ENCODE peak calls at places on chromosomes 5 and 9, in nine cellular contexts. One of them, this sample, is unnamed.

GRCh38 chr9:104858271-104858670 is 69.7 kb downstream of the ABCA1 start:
- DNase-seq in psoas muscle: no peak
- DNase-seq in IMR-90: peak; percentile 75
- DNase-seq in HCT116: no peak
- DNase-seq in heart right ventricle: no peak
- DNase-seq in PC-9: no peak
- DNase-seq in tibial artery: peak; percentile 33
- DNase-seq in uterus: no peak
- DNase-seq in neural progenitor cell: no peak
- DNase-seq in this sample: no peak

GRCh38 chr5:108379722-108380530 is 2.0 kb downstream of the FBXL17 start:
- DNase-seq in psoas muscle: no peak
- DNase-seq in IMR-90: peak; percentile 31
- DNase-seq in HCT116: no peak
- DNase-seq in heart right ventricle: no peak
- DNase-seq in PC-9: no peak
- DNase-seq in tibial artery: no peak
- DNase-seq in uterus: no peak
- DNase-seq in neural progenitor cell: no peak
- DNase-seq in this sample: no peak

GRCh38 chr5:132090107-132090506 is 16.5 kb downstream of the CSF2 start:
- DNase-seq in psoas muscle: no peak
- DNase-seq in IMR-90: peak; percentile 93
- DNase-seq in HCT116: peak; percentile 44
- DNase-seq in heart right ventricle: no peak
- DNase-seq in PC-9: peak; percentile 77
- DNase-seq in tibial artery: no peak
- DNase-seq in uterus: no peak
- DNase-seq in neural progenitor cell: no peak
- DNase-seq in this sample: no peak

GRCh38 chr5:26012078-26012477 is 1026.3 kb downstream of the CDH9 start:
- DNase-seq in psoas muscle: no peak
- DNase-seq in IMR-90: no peak
- DNase-seq in HCT116: no peak
- DNase-seq in heart right ventricle: no peak
- DNase-seq in PC-9: no peak
- DNase-seq in tibial artery: no peak
- DNase-seq in uterus: no peak
- DNase-seq in neural progenitor cell: no peak
- DNase-seq in this sample: no peak

GRCh38 chr5:32710859-32711692 is at the start of gene NPR3:
- DNase-seq in psoas muscle: peak; percentile 35
- DNase-seq in IMR-90: peak; percentile 66
- DNase-seq in HCT116: no peak
- DNase-seq in heart right ventricle: peak; percentile 37
- DNase-seq in PC-9: no peak
- DNase-seq in tibial artery: peak; percentile 35
- DNase-seq in uterus: no peak
- DNase-seq in neural progenitor cell: peak; percentile 59
- DNase-seq in this sample: no peak

GRCh38 chr5:135062216-135063055 is 28.4 kb upstream of the PITX1 start:
- DNase-seq in psoas muscle: no peak
- DNase-seq in IMR-90: no peak
- DNase-seq in HCT116: no peak
- DNase-seq in heart right ventricle: no peak
- DNase-seq in PC-9: no peak
- DNase-seq in tibial artery: no peak
- DNase-seq in uterus: no peak
- DNase-seq in neural progenitor cell: no peak
- DNase-seq in this sample: no peak

GRCh38 chr5:58019614-58020013 is 440.3 kb downstream of the PLK2 start:
- DNase-seq in psoas muscle: peak; percentile 35
- DNase-seq in IMR-90: no peak
- DNase-seq in HCT116: no peak
- DNase-seq in heart right ventricle: peak; percentile 57
- DNase-seq in PC-9: no peak
- DNase-seq in tibial artery: peak; percentile 51
- DNase-seq in uterus: peak; percentile 20
- DNase-seq in neural progenitor cell: no peak
- DNase-seq in this sample: no peak

GRCh38 chr5:77168187-77168883 is 42.1 kb upstream of the PDE8B start:
- DNase-seq in psoas muscle: peak; percentile 67
- DNase-seq in IMR-90: peak; percentile 57
- DNase-seq in HCT116: no peak
- DNase-seq in heart right ventricle: peak; percentile 77
- DNase-seq in PC-9: no peak
- DNase-seq in tibial artery: peak; percentile 57
- DNase-seq in uterus: peak; percentile 75
- DNase-seq in neural progenitor cell: no peak
- DNase-seq in this sample: peak; percentile 86

GRCh38 chr5:145984072-145984471 is 47.7 kb downstream of the SH3RF2 start:
- DNase-seq in psoas muscle: no peak
- DNase-seq in IMR-90: no peak
- DNase-seq in HCT116: no peak
- DNase-seq in heart right ventricle: no peak
- DNase-seq in PC-9: no peak
- DNase-seq in tibial artery: no peak
- DNase-seq in uterus: no peak
- DNase-seq in neural progenitor cell: no peak
- DNase-seq in this sample: no peak

GRCh38 chr9:125106285-125106893 is 36.9 kb downstream of the SCAI start:
- DNase-seq in psoas muscle: no peak
- DNase-seq in IMR-90: peak; percentile 79
- DNase-seq in HCT116: no peak
- DNase-seq in heart right ventricle: no peak
- DNase-seq in PC-9: no peak
- DNase-seq in tibial artery: no peak
- DNase-seq in uterus: no peak
- DNase-seq in neural progenitor cell: no peak
- DNase-seq in this sample: no peak

GRCh38 chr9:93148721-93149120 is 14.7 kb upstream of the NINJ1 start:
- DNase-seq in psoas muscle: no peak
- DNase-seq in IMR-90: no peak
- DNase-seq in HCT116: no peak
- DNase-seq in heart right ventricle: no peak
- DNase-seq in PC-9: no peak
- DNase-seq in tibial artery: no peak
- DNase-seq in uterus: no peak
- DNase-seq in neural progenitor cell: no peak
- DNase-seq in this sample: no peak

GRCh38 chr9:18422296-18423036 is 51.5 kb upstream of the ADAMTSL1 start:
- DNase-seq in psoas muscle: no peak
- DNase-seq in IMR-90: no peak
- DNase-seq in HCT116: no peak
- DNase-seq in heart right ventricle: no peak
- DNase-seq in PC-9: no peak
- DNase-seq in tibial artery: no peak
- DNase-seq in uterus: no peak
- DNase-seq in neural progenitor cell: no peak
- DNase-seq in this sample: no peak

DNA sequence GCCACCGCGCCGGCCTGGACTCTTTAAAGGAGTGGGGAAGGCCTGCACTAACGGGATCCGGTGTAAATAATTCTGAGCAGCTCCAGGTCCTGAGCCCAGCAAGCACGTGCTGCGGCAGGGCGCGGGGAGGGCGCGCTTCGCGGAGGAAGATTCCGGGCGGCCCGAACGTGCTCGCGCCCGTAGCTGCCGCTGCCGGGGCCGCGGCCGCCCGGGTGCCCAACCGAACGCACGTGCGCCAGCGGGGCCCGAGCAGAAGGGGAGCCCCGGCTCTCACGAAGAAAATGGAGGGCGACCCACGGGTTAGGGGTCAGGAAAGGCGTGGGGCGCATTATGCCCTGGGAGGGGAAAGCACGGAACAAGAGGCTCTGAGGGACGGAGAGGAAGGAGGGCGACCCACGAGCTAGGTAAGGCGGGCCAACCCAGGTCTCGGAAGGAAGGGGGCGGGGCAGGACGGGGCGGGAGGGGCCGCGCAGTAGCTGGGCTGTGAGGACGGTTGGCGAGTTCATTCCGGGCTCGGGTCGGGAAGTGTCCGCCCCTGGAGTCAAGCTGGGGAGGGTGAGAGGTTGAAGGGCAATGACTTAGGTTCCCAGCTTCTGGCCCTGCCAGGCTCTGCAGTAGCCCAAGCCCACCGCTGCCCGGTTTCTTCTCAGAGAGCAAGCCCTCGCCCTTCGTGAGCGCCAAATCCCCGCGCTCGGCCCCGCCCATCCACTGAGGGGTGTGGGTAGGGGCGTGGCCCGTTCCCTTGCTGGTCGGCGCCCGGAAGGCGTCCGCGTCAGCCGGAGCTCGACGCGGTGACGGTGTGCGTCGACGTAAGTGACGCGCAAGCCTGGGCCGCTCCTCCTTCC is at the start of gene ZNF131:
- DNase-seq in psoas muscle: peak; percentile 97
- DNase-seq in IMR-90: peak; percentile 98
- DNase-seq in HCT116: peak; percentile 93
- DNase-seq in heart right ventricle: peak; percentile 97
- DNase-seq in PC-9: peak; percentile 95
- DNase-seq in tibial artery: peak; percentile 95
- DNase-seq in uterus: peak; percentile 97
- DNase-seq in neural progenitor cell: peak; percentile 98
- DNase-seq in this sample: peak; percentile 95
- TF ChIP-seq CTCF in psoas muscle: no peak
- TF ChIP-seq CTCF in IMR-90: no peak
- TF ChIP-seq CTCF in HCT116: no peak
- TF ChIP-seq CTCF in heart right ventricle: no peak
- TF ChIP-seq CTCF in PC-9: no peak
- TF ChIP-seq CTCF in tibial artery: no peak
- TF ChIP-seq CTCF in uterus: peak; percentile 13
- TF ChIP-seq CTCF in neural progenitor cell: no peak
- TF ChIP-seq CTCF in this sample: no peak

GRCh38 chr5:176132471-176133288 is 105.5 kb upstream of the SIMC1 start:
- DNase-seq in psoas muscle: no peak
- DNase-seq in IMR-90: no peak
- DNase-seq in HCT116: no peak
- DNase-seq in heart right ventricle: no peak
- DNase-seq in PC-9: no peak
- DNase-seq in tibial artery: no peak
- DNase-seq in uterus: no peak
- DNase-seq in neural progenitor cell: no peak
- DNase-seq in this sample: no peak
- H3K27me3 ChIP-seq in psoas muscle: peaks cover 14% of the 10 kb centered on the region
- H3K27me3 ChIP-seq in IMR-90: peaks cover 27% of the 10 kb centered on the region
- H3K27me3 ChIP-seq in HCT116: no peaks in the 10 kb centered on the region
- H3K27me3 ChIP-seq in heart right ventricle: no peaks in the 10 kb centered on the region
- H3K27me3 ChIP-seq in PC-9: peaks cover 78% of the 10 kb centered on the region
- H3K27me3 ChIP-seq in tibial artery: no peaks in the 10 kb centered on the region
- H3K27me3 ChIP-seq in uterus: no peaks in the 10 kb centered on the region
- H3K27me3 ChIP-seq in neural progenitor cell: peaks cover 42% of the 10 kb centered on the region
- H3K27me3 ChIP-seq in this sample: peaks cover 13% of the 10 kb centered on the region

DNA sequence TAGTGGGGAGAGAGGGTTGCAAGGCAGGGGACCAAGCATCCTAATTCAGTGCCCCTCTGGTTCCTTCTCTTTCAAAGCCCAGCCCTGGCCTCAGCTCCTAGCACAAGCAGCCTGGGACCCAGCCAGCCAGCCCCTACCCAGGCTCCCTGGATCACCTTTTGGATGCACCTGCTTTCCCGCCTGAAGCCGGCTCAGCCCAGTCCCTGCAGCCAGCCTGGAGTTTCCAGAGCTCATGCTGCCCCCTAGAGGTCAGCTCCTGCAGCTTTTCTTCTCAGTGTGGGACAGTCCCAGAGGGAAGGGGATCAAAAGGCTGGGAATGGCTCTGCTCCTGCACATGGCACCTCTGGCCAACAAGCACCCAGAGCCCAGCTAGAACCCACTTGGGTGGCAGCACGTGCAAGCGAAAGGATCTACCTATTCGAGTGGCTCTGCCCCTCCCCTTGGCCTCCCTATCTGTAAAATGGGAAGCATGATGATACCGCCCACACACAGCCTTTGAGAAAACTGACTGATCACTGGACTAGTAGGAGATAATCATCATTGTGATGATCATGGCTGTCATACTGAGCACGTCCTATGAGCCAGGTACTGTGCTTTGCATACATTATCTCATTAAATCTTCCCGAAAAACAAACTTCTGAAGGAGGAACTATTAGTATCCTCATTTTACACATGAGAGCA is 48.6 kb upstream of the C5orf58 start:
- DNase-seq in psoas muscle: peak; percentile 19
- DNase-seq in IMR-90: peak; percentile 37
- DNase-seq in HCT116: peak; percentile 47
- DNase-seq in heart right ventricle: peak; percentile 58
- DNase-seq in PC-9: no peak
- DNase-seq in tibial artery: peak; percentile 33
- DNase-seq in uterus: peak; percentile 18
- DNase-seq in neural progenitor cell: peak; percentile 87
- DNase-seq in this sample: peak; percentile 64
- TF ChIP-seq CTCF in psoas muscle: peak; percentile 46
- TF ChIP-seq CTCF in IMR-90: peak; percentile 62
- TF ChIP-seq CTCF in HCT116: peak; percentile 84
- TF ChIP-seq CTCF in heart right ventricle: peak; percentile 75
- TF ChIP-seq CTCF in PC-9: peak; percentile 93
- TF ChIP-seq CTCF in tibial artery: peak; percentile 56
- TF ChIP-seq CTCF in uterus: peak; percentile 41
- TF ChIP-seq CTCF in neural progenitor cell: peak; percentile 91
- TF ChIP-seq CTCF in this sample: peak; percentile 79

DNA sequence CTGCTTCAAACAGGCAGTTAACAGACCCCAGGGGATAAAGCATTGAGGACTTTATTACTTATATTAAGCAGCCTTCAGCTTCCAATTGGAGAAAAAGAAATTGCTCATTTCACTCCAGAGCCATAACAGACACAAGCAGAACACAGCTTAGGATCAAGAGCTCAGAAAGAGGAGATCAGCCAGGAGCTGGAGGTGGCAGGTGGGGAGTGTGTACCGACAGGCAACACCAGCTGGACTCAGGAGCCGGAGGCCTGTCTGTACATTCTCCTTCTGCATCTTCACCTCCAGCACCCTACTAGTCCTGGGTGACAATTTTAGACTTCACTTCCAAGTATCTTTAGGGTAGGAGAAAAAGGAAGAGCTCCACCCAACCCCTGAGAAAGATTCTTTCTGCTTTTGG is 35.8 kb downstream of the NRG2 start:
- DNase-seq in psoas muscle: no peak
- DNase-seq in IMR-90: no peak
- DNase-seq in HCT116: no peak
- DNase-seq in heart right ventricle: no peak
- DNase-seq in PC-9: no peak
- DNase-seq in tibial artery: no peak
- DNase-seq in uterus: no peak
- DNase-seq in neural progenitor cell: no peak
- DNase-seq in this sample: no peak
- H3K27me3 ChIP-seq in psoas muscle: no peaks in the 10 kb centered on the region
- H3K27me3 ChIP-seq in IMR-90: peaks cover 34% of the 10 kb centered on the region
- H3K27me3 ChIP-seq in HCT116: peaks cover 29% of the 10 kb centered on the region
- H3K27me3 ChIP-seq in heart right ventricle: no peaks in the 10 kb centered on the region
- H3K27me3 ChIP-seq in PC-9: peaks cover 6% of the 10 kb centered on the region
- H3K27me3 ChIP-seq in tibial artery: no peaks in the 10 kb centered on the region
- H3K27me3 ChIP-seq in uterus: no peaks in the 10 kb centered on the region
- H3K27me3 ChIP-seq in neural progenitor cell: peaks cover 98% of the 10 kb centered on the region
- H3K27me3 ChIP-seq in this sample: no peaks in the 10 kb centered on the region

GRCh38 chr5:120082316-120083068 is 381.6 kb upstream of the PRR16 start:
- DNase-seq in psoas muscle: no peak
- DNase-seq in IMR-90: no peak
- DNase-seq in HCT116: no peak
- DNase-seq in heart right ventricle: no peak
- DNase-seq in PC-9: no peak
- DNase-seq in tibial artery: no peak
- DNase-seq in uterus: no peak
- DNase-seq in neural progenitor cell: no peak
- DNase-seq in this sample: no peak
- TF ChIP-seq CTCF in psoas muscle: no peak
- TF ChIP-seq CTCF in IMR-90: peak; percentile 6
- TF ChIP-seq CTCF in HCT116: no peak
- TF ChIP-seq CTCF in heart right ventricle: no peak
- TF ChIP-seq CTCF in PC-9: peak; percentile 26
- TF ChIP-seq CTCF in tibial artery: no peak
- TF ChIP-seq CTCF in uterus: no peak
- TF ChIP-seq CTCF in neural progenitor cell: no peak
- TF ChIP-seq CTCF in this sample: no peak